ENCODE peak calls at places on chromosomes 12 and 14, in seven cellular contexts. T, U, E, J, C, L and I are unnamed samples.

GRCh38 chr12:40622246-40622838 is 69.9 kb upstream of the CNTN1 start:
- DNase-seq in L (no peak), J (peak), T (peak), U (peak), E (no peak), C (peak), I (peak)

GRCh38 chr14:48253020-48253419 is 577.6 kb upstream of the MDGA2 start:
- DNase-seq in L (no peak), C (no peak), U (no peak), E (no peak), T (no peak), J (no peak), I (no peak)

GRCh38 chr12:46677749-46678148 is 148.0 kb downstream of the SLC38A4 start:
- DNase-seq in T (no peak), U (peak), C (no peak), E (no peak), L (no peak), J (no peak), I (peak)

GRCh38 chr12:80195143-80195726 is 95.9 kb downstream of the OTOGL start:
- DNase-seq in T (peak), C (no peak), L (peak), U (peak), J (no peak), E (no peak), I (peak)

GRCh38 chr12:81147286-81147919 is 69.5 kb downstream of the ACSS3 start:
- DNase-seq in E (no peak), C (no peak), L (no peak), J (no peak), T (no peak), U (no peak), I (no peak)

GRCh38 chr12:108457006-108457733 is 57.9 kb upstream of the FICD start:
- DNase-seq in C (no peak), T (peak), U (peak), J (peak), L (peak), E (no peak), I (peak)

GRCh38 chr14:49879683-49880204 is 13.1 kb upstream of the ARF6 start:
- DNase-seq in C (no peak), U (peak), J (peak), T (no peak), E (peak), L (no peak), I (peak)

GRCh38 chr12:94169966-94170689 is 21.8 kb downstream of the PLXNC1 start:
- DNase-seq in U (no peak), T (no peak), E (no peak), J (no peak), L (no peak), C (no peak), I (no peak)

GRCh38 chr12:6774557-6775062 is 2.3 kb downstream of the LAG3 start:
- DNase-seq in J (no peak), E (no peak), T (no peak), L (no peak), U (no peak), C (no peak), I (no peak)

GRCh38 chr12:111398530-111398929 is 7.2 kb upstream of the SH2B3 start:
- DNase-seq in J (no peak), E (no peak), L (no peak), C (no peak), U (no peak), T (no peak), I (no peak)

GRCh38 chr14:68448379-68448778 is 344.5 kb downstream of the ZFP36L1 start:
- DNase-seq in J (no peak), L (no peak), U (no peak), C (no peak), E (no peak), T (no peak), I (no peak)

GRCh38 chr12:4246116-4246515 is 27.4 kb upstream of the CCND2 start:
- DNase-seq in J (peak), E (no peak), T (no peak), C (no peak), U (no peak), L (no peak), I (no peak)

GRCh38 chr12:65532744-65533143 is 254.3 kb downstream of the MSRB3 start:
- DNase-seq in U (no peak), E (no peak), J (no peak), T (no peak), C (no peak), L (no peak), I (peak)

GRCh38 chr14:65024957-65025356 is 38.3 kb downstream of the FNTB start:
- DNase-seq in E (no peak), C (no peak), T (no peak), L (no peak), J (no peak), U (no peak), I (no peak)

GRCh38 chr12:123941485-123942276 is 30.9 kb downstream of the CCDC92 start:
- DNase-seq in U (no peak), E (no peak), L (no peak), T (no peak), C (no peak), J (no peak), I (no peak)

GRCh38 chr12:6943387-6943718 is 263 bp upstream of the RNU7-1 start:
- DNase-seq in C (peak), J (peak), L (peak), E (peak), U (peak), T (peak), I (peak)

GRCh38 chr14:50037837-50038236 is 78.5 kb downstream of the VCPKMT start:
- DNase-seq in E (no peak), L (no peak), J (peak), T (no peak), C (no peak), U (no peak), I (no peak)

GRCh38 chr12:95480230-95480629 is 6.3 kb downstream of the METAP2 start:
- DNase-seq in C (no peak), T (no peak), J (no peak), E (no peak), U (no peak), L (no peak), I (no peak)

GRCh38 chr14:26722258-26722657 is 124.4 kb upstream of the NOVA1 start:
- DNase-seq in L (no peak), U (no peak), E (no peak), J (no peak), C (no peak), T (no peak), I (no peak)

GRCh38 chr14:105851716-105852377 is 325.5 kb downstream of the TMEM121 start:
- DNase-seq in C (no peak), J (no peak), U (no peak), T (no peak), E (no peak), L (no peak), I (no peak)

GRCh38 chr14:38078393-38078792 is 129.3 kb upstream of the SSTR1 start:
- DNase-seq in U (no peak), J (no peak), C (no peak), E (no peak), T (peak), L (no peak), I (no peak)

GRCh38 chr14:99595034-99595433 is 9.0 kb downstream of the CCDC85C start:
- DNase-seq in J (peak), E (peak), U (no peak), C (no peak), L (no peak), T (no peak), I (no peak)

GRCh38 chr12:119013023-119013422 is 31.7 kb downstream of the SRRM4 start:
- DNase-seq in J (no peak), T (no peak), C (no peak), E (no peak), U (no peak), L (no peak), I (no peak)

GRCh38 chr12:49334226-49334625 is 2.8 kb downstream of the C1QL4 start:
- DNase-seq in J (no peak), C (no peak), L (no peak), U (no peak), T (no peak), E (no peak), I (no peak)

GRCh38 chr14:90674043-90674670 is 142.1 kb downstream of the TTC7B start:
- DNase-seq in L (no peak), J (no peak), T (no peak), U (no peak), E (no peak), C (no peak), I (no peak)

GRCh38 chr12:57008113-57008687 is 1.9 kb upstream of the ZBTB39 start:
- DNase-seq in T (peak), U (peak), E (no peak), J (peak), L (peak), C (no peak), I (peak)

GRCh38 chr12:92602930-92603623 is 99.7 kb upstream of the PLEKHG7 start:
- DNase-seq in L (no peak), E (no peak), C (no peak), J (no peak), U (no peak), T (no peak), I (no peak)

GRCh38 chr14:80638620-80639215 is 302.8 kb downstream of the CEP128 start:
- DNase-seq in T (no peak), L (no peak), E (no peak), C (no peak), J (no peak), U (no peak), I (peak)

GRCh38 chr12:112175361-112176155 is 50.2 kb downstream of the TRAFD1 start:
- DNase-seq in E (no peak), C (no peak), J (no peak), L (no peak), U (no peak), T (no peak), I (no peak)

GRCh38 chr12:106195638-106196037 is 52.2 kb downstream of the CKAP4 start:
- DNase-seq in J (no peak), U (no peak), L (peak), E (no peak), C (peak), T (no peak), I (no peak)

GRCh38 chr12:132432721-132433577 is 57.0 kb upstream of the FBRSL1 start:
- DNase-seq in T (no peak), U (no peak), E (no peak), C (no peak), L (no peak), J (no peak), I (no peak)

GRCh38 chr12:3885179-3886094 is 12.2 kb upstream of the PARP11 start:
- DNase-seq in T (peak), L (peak), J (peak), U (peak), E (peak), C (no peak), I (peak)

GRCh38 chr14:74491952-74492351 is 1.2 kb downstream of the NPC2 start:
- DNase-seq in L (no peak), E (no peak), U (peak), C (no peak), J (no peak), T (no peak), I (peak)

GRCh38 chr14:104282332-104283196 is 144.2 kb downstream of the KIF26A start:
- DNase-seq in E (no peak), U (no peak), L (no peak), T (no peak), J (no peak), C (peak), I (no peak)

GRCh38 chr14:77544571-77544970 is 46.0 kb upstream of the ISM2 start:
- DNase-seq in J (no peak), C (no peak), L (no peak), E (no peak), T (no peak), U (no peak), I (peak)

GRCh38 chr12:117343296-117343695 is 18.1 kb downstream of the NOS1 start:
- DNase-seq in U (no peak), J (no peak), L (no peak), C (no peak), E (no peak), T (no peak), I (no peak)

GRCh38 chr12:91980345-91980744 is 165.3 kb downstream of the BTG1 start:
- DNase-seq in U (no peak), C (no peak), J (no peak), L (no peak), T (peak), E (no peak), I (no peak)

GRCh38 chr14:70651522-70651921 is 9.8 kb downstream of the TTC9 start:
- DNase-seq in T (no peak), U (no peak), C (no peak), L (no peak), J (no peak), E (no peak), I (no peak)

GRCh38 chr12:52508211-52508610 is 12.0 kb downstream of the KRT5 start:
- DNase-seq in L (no peak), J (no peak), C (no peak), E (no peak), T (no peak), U (no peak), I (no peak)